ENCODE peak calls at places on chromosomes 1 and 21, in seven cellular contexts. U is OCI-LY7, M is PC-3, L is astrocyte, B is colonic mucosa, G is DND-41, R is fibroblast of lung. H is an unnamed sample.

GRCh38 chr1:160544647-160545046 is 21.6 kb upstream of the SLAMF6 start:
- DNase-seq in U (peak; percentile 79), M (peak; percentile 37), L (no peak), B (no peak), G (peak; percentile 53), R (no peak), H (no peak)

GRCh38 chr1:59443355-59443754 is 146.5 kb downstream of the FGGY start:
- DNase-seq in U (no peak), M (peak; percentile 81), L (peak; percentile 77), B (no peak), G (no peak), R (no peak), H (no peak)

GRCh38 chr1:173050865-173051264 is at the start of gene TNFSF18:
- DNase-seq in U (no peak), M (peak; percentile 73), L (peak; percentile 78), B (no peak), G (peak; percentile 9), R (peak; percentile 84), H (peak; percentile 14)

GRCh38 chr1:15620155-15620545 is 2.9 kb downstream of the DDI2 start:
- DNase-seq in U (no peak), M (peak; percentile 84), L (no peak), B (no peak), G (no peak), R (no peak), H (peak; percentile 65)

GRCh38 chr1:199639453-199639852 is 388.1 kb upstream of the NR5A2 start:
- DNase-seq in U (no peak), M (no peak), L (no peak), B (no peak), G (no peak), R (no peak), H (no peak)

GRCh38 chr1:89547563-89548485 is 23.2 kb downstream of the LRRC8B start:
- DNase-seq in U (no peak), M (peak; percentile 91), L (peak; percentile 71), B (no peak), G (no peak), R (peak; percentile 88), H (peak; percentile 48)

GRCh38 chr1:78303620-78304019 is 187.2 kb upstream of the PTGFR start:
- DNase-seq in U (no peak), M (peak; percentile 96), L (peak; percentile 96), B (peak; percentile 44), G (no peak), R (peak; percentile 97), H (no peak)

GRCh38 chr1:35557118-35557610 is at the start of gene KIAA0319L:
- DNase-seq in U (no peak), M (peak; percentile 74), L (peak; percentile 29), B (peak; percentile 91), G (no peak), R (no peak), H (peak; percentile 98)

GRCh38 chr1:113557176-113557575 is 166.9 kb downstream of the MAGI3 start:
- DNase-seq in U (no peak), M (no peak), L (no peak), B (no peak), G (no peak), R (no peak), H (no peak)

GRCh38 chr21:17903029-17903806 is 84.1 kb upstream of the C21orf91 start:
- DNase-seq in U (peak; percentile 74), M (peak; percentile 73), L (peak; percentile 12), B (no peak), G (no peak), R (peak; percentile 73), H (no peak)

GRCh38 chr1:228062812-228063211 is 19.7 kb upstream of the ARF1 start:
- DNase-seq in U (no peak), M (peak; percentile 49), L (no peak), B (no peak), G (no peak), R (no peak), H (no peak)

GRCh38 chr1:200535605-200536004 is 84.9 kb downstream of the KIF14 start:
- DNase-seq in U (peak; percentile 35), M (peak; percentile 98), L (peak; percentile 22), B (peak; percentile 38), G (peak; percentile 42), R (peak; percentile 23), H (no peak)

GRCh38 chr1:175865041-175865766 is 121.8 kb upstream of the TNR start:
- DNase-seq in U (no peak), M (no peak), L (no peak), B (no peak), G (no peak), R (no peak), H (no peak)

DNA sequence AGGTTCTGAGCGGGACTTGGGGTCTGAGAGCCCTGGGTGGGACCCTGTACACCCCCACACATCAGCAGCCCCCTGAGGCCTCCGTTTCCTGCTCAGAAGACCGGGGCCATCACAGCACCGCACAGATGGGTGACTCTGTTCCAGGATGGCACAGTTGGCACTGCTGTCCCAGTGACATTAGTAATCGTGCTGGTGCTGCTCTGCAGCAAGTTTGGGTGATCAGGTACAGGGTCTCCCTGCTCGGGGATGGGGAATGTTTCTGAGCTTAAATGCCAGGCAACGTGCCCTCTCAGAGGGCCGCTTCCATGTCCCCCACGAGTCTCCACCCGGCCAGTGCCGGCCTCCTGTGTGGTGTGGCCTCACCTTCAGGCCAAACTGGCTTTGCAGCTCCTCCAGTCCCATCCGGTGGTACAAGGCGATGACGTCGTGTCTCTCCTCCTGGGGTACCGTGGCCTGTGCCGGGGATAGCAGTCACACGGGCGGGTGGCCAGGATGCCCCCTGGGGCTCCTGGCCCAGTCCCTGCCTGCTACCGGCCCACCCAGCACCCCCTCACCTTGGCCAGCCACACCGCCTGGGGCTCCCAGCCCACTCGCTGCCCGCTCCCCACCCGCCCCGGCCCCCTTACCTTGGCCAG is 17.1 kb downstream of the PRXL2B start:
- DNase-seq in U (no peak), M (no peak), L (no peak), B (no peak), G (no peak), R (no peak), H (no peak)
- H3K27ac ChIP-seq in U (no peak overlapping the region), M (no peak overlapping the region), L (no peak overlapping the region), B (no peak overlapping the region), G (no peak overlapping the region), R (no peak overlapping the region), H (no peak overlapping the region)

GRCh38 chr1:7551442-7551841 is 219.7 kb upstream of the VAMP3 start:
- DNase-seq in U (no peak), M (no peak), L (no peak), B (no peak), G (no peak), R (no peak), H (no peak)

GRCh38 chr1:7550981-7551380 is 220.1 kb upstream of the VAMP3 start:
- DNase-seq in U (no peak), M (no peak), L (no peak), B (peak; percentile 68), G (no peak), R (no peak), H (no peak)

GRCh38 chr1:7549693-7550161 is 221.4 kb upstream of the VAMP3 start:
- DNase-seq in U (no peak), M (no peak), L (no peak), B (no peak), G (no peak), R (no peak), H (no peak)

GRCh38 chr1:7549277-7549676 is 221.8 kb upstream of the VAMP3 start:
- DNase-seq in U (no peak), M (peak; percentile 74), L (peak; percentile 86), B (no peak), G (peak; percentile 15), R (peak; percentile 50), H (peak; percentile 62)

GRCh38 chr1:7550261-7550850 is 220.7 kb upstream of the VAMP3 start:
- DNase-seq in U (no peak), M (no peak), L (no peak), B (peak; percentile 68), G (no peak), R (no peak), H (no peak)
- H3K27ac ChIP-seq in U (no peak overlapping the region), M (no peak overlapping the region), L (peak overlapping the region; percentile 58), B (no peak overlapping the region), G (no peak overlapping the region), R (no peak overlapping the region), H (no peak overlapping the region)

GRCh38 chr1:69611316-69611715 is 43.6 kb downstream of the LRRC7 start:
- DNase-seq in U (no peak), M (no peak), L (no peak), B (no peak), G (no peak), R (no peak), H (no peak)
- H3K27ac ChIP-seq in U (no peak overlapping the region), M (no peak overlapping the region), L (no peak overlapping the region), B (no peak overlapping the region), G (no peak overlapping the region), R (no peak overlapping the region), H (no peak overlapping the region)

DNA sequence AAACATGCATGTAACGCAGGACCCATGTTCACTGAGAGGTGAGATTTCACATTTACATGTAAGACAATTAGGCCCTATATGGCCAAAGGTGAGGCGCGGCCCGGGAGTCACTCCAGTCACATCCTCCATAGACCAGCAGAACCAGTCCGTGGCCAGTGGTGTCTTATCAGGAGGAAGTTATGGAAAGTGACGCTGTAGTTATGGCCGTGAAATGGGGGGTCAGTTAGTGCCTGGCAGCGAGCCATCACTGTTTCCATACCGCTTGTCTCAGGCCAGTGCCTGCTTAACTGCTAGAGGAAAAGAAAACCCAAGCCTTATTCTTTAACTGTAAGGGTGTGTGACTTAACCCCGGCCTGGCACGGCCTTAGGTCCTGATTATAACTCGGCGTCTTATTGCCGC is 6.1 kb downstream of the C1orf159 start:
- DNase-seq in U (no peak), M (peak; percentile 17), L (no peak), B (peak; percentile 89), G (no peak), R (no peak), H (no peak)
- H3K27ac ChIP-seq in U (no peak overlapping the region), M (no peak overlapping the region), L (no peak overlapping the region), B (peak overlapping the region; percentile 77), G (no peak overlapping the region), R (no peak overlapping the region), H (no peak overlapping the region)

GRCh38 chr1:9651220-9651564 is 339 bp upstream of the PIK3CD start:
- DNase-seq in U (no peak), M (no peak), L (no peak), B (no peak), G (no peak), R (no peak), H (no peak)
- H3K27ac ChIP-seq in U (no peak overlapping the region), M (no peak overlapping the region), L (no peak overlapping the region), B (no peak overlapping the region), G (peak overlapping the region; percentile 86), R (no peak overlapping the region), H (no peak overlapping the region)

DNA sequence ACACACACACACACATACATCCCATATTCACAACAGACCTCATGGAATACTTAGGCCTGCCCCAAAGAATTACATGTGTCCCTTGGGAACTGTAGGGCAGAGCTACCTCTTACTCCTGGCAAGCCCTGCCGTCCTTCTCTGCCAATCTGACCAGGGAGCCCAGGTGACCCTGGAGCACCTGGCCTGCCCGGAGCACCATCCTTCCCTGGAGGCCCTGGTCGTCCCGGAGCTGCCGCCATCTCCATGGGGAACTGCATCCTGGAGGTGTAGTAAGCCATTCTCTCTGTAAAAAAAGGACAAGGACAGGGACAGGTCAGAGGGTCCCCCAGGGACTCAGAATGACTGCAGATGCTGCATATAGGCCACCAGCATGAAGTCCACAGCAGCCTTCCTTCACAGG is 9.1 kb upstream of the PEF1 start:
- DNase-seq in U (no peak), M (no peak), L (no peak), B (no peak), G (no peak), R (no peak), H (no peak)
- H3K27ac ChIP-seq in U (no peak overlapping the region), M (no peak overlapping the region), L (no peak overlapping the region), B (no peak overlapping the region), G (no peak overlapping the region), R (no peak overlapping the region), H (no peak overlapping the region)

H was measured in SJSA1.